ENCODE peak calls at places on chromosome 3, in four cellular contexts. W, D, I and K are unnamed samples.
A peak's percentile ranks its signal among the peaks of the same experiment; 100 is the strongest.

GRCh38 chr3:36548712-36549111 is 168.4 kb downstream of the STAC start:
- DNase-seq in W (no peak), D (no peak), I (no peak), K (no peak)

GRCh38 chr3:25150199-25150598 is 277.9 kb upstream of the RARB start:
- DNase-seq in W (no peak), D (no peak), I (no peak), K (no peak)

GRCh38 chr3:171385086-171385485 is 75.1 kb downstream of the TNIK start:
- DNase-seq in W (no peak), D (no peak), I (no peak), K (no peak)

GRCh38 chr3:67296039-67296892 is 298.2 kb downstream of the KBTBD8 start:
- DNase-seq in W (no peak), D (no peak), I (no peak), K (no peak)

GRCh38 chr3:182626484-182627467 is 166.5 kb upstream of the ATP11B start:
- DNase-seq in W (no peak), D (no peak), I (no peak), K (no peak)

GRCh38 chr3:34155108-34155507 is 356.7 kb downstream of the PDCD6IP start:
- DNase-seq in W (no peak), D (no peak), I (no peak), K (no peak)

GRCh38 chr3:36907911-36908646 is 36.8 kb downstream of the TRANK1 start:
- DNase-seq in W (peak; percentile 25), D (no peak), I (peak; percentile 22), K (peak; percentile 41)

GRCh38 chr3:113275876-113276580 is 64.7 kb downstream of the BOC start:
- DNase-seq in W (peak; percentile 46), D (peak; percentile 32), I (peak; percentile 53), K (peak; percentile 44)

GRCh38 chr3:113264249-113264648 is 52.9 kb downstream of the BOC start:
- DNase-seq in W (peak; percentile 43), D (no peak), I (no peak), K (no peak)

GRCh38 chr3:98592345-98592935 is 971 bp downstream of the CPOX start:
- DNase-seq in W (no peak), D (no peak), I (no peak), K (no peak)

GRCh38 chr3:30333903-30334302 is 272.5 kb upstream of the TGFBR2 start:
- DNase-seq in W (no peak), D (no peak), I (no peak), K (no peak)

GRCh38 chr3:4107430-4107829 is 195.7 kb upstream of the SETMAR start:
- DNase-seq in W (no peak), D (no peak), I (no peak), K (no peak)

GRCh38 chr3:141485578-141486415 is 1.0 kb upstream of the RASA2 start:
- DNase-seq in W (no peak), D (no peak), I (no peak), K (no peak)

GRCh38 chr3:112013058-112013783 is 14.5 kb downstream of the TAGLN3 start:
- DNase-seq in W (peak; percentile 64), D (peak; percentile 21), I (peak; percentile 51), K (peak; percentile 57)

GRCh38 chr3:43062556-43063040 is 43.3 kb downstream of the POMGNT2 start:
- DNase-seq in W (no peak), D (no peak), I (no peak), K (no peak)

GRCh38 chr3:39415983-39416382 is 9.5 kb downstream of the RPSA start:
- DNase-seq in W (no peak), D (no peak), I (no peak), K (no peak)

GRCh38 chr3:185558395-185558794 is 6.0 kb upstream of the LIPH start:
- DNase-seq in W (peak; percentile 73), D (no peak), I (no peak), K (no peak)

GRCh38 chr3:55481067-55481917 is 5.8 kb downstream of the WNT5A start:
- DNase-seq in W (peak; percentile 41), D (no peak), I (peak; percentile 39), K (peak; percentile 15)

GRCh38 chr3:100155105-100155504 is 40.8 kb upstream of the FILIP1L start:
- DNase-seq in W (no peak), D (no peak), I (no peak), K (no peak)

GRCh38 chr3:196969001-196969659 is 497 bp upstream of the PIGZ start:
- DNase-seq in W (no peak), D (no peak), I (peak; percentile 40), K (peak; percentile 32)

GRCh38 chr3:54196330-54196975 is 74.1 kb downstream of the CACNA2D3 start:
- DNase-seq in W (no peak), D (no peak), I (no peak), K (no peak)

GRCh38 chr3:79063629-79064028 is 704.2 kb downstream of the ROBO1 start:
- DNase-seq in W (no peak), D (no peak), I (no peak), K (no peak)

GRCh38 chr3:106514431-106514830 is 645.6 kb upstream of the CBLB start:
- DNase-seq in W (no peak), D (no peak), I (no peak), K (no peak)

GRCh38 chr3:132445812-132446211 is 28.5 kb downstream of the DNAJC13 start:
- DNase-seq in W (no peak), D (no peak), I (no peak), K (no peak)

GRCh38 chr3:14546041-14546440 is 5.9 kb upstream of the GRIP2 start:
- DNase-seq in W (no peak), D (no peak), I (no peak), K (no peak)

GRCh38 chr3:191141728-191142127 is 57.3 kb upstream of the OSTN start:
- DNase-seq in W (no peak), D (no peak), I (no peak), K (no peak)

GRCh38 chr3:126156468-126156867 is 23.9 kb downstream of the ALDH1L1 start:
- DNase-seq in W (no peak), D (no peak), I (no peak), K (no peak)

GRCh38 chr3:113847664-113848461 is 9.3 kb downstream of the GRAMD1C start:
- DNase-seq in W (no peak), D (no peak), I (no peak), K (no peak)

GRCh38 chr3:189790658-189791057 is 159.5 kb downstream of the TP63 start:
- DNase-seq in W (no peak), D (no peak), I (no peak), K (no peak)

GRCh38 chr3:189787622-189788021 is 156.4 kb downstream of the TP63 start:
- DNase-seq in W (no peak), D (no peak), I (no peak), K (no peak)

GRCh38 chr3:189789432-189789831 is 158.2 kb downstream of the TP63 start:
- DNase-seq in W (no peak), D (no peak), I (no peak), K (no peak)

GRCh38 chr3:189787191-189787590 is 156.0 kb downstream of the TP63 start:
- DNase-seq in W (no peak), D (no peak), I (no peak), K (no peak)

DNA sequence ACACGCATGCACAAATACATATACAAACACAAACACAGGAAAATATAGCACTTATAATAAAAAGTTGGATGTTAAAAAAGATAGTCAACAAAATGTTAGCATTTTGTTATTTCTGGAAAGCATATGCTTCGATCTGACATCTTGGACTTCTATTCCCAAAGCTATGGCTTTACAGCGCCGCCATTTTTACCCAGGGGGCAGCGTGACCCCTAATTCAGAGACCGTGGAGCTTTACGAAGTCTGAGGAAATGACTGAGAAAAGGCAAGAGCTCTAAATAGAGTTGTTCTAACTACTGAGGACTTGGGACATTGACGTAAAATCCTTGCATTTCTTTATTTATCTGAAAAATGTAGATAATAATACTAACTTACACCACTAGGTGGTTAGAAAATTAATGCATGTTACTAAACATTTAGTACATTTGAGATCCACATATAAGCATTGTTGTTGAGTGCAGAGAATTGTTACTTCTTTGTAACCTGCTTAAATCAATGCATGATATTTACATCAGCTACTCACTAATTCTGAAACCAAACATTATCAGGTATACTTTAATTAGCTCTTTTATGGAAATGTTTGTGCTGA is 155.4 kb downstream of the TP63 start:
- DNase-seq in W (no peak), D (no peak), I (no peak), K (no peak)
- TF ChIP-seq CTCF in W (no peak), D (no peak), I (no peak), K (no peak)

DNA sequence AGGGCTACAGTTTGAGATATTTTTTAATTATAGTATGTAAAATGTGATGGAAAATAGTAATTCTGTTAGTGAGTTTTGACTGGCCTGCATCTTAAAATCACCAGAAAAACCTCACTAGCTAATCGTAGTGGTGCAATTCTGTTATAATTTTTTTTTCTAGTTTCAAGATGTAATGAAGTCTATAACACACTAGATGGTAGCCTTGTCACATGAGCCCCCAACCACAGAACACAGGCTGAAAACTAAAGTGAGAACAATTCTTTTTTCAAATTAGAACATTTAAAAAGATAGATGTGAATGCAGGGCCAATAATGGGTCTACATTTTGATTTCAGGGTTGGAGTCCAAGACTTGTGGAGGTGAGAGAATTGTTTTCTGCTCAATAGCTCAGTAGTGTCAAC is 83.3 kb upstream of the KCNH8 start:
- DNase-seq in W (no peak), D (no peak), I (no peak), K (no peak)
- TF ChIP-seq CTCF in W (no peak), D (no peak), I (peak; percentile 27), K (peak; percentile 41)

DNA sequence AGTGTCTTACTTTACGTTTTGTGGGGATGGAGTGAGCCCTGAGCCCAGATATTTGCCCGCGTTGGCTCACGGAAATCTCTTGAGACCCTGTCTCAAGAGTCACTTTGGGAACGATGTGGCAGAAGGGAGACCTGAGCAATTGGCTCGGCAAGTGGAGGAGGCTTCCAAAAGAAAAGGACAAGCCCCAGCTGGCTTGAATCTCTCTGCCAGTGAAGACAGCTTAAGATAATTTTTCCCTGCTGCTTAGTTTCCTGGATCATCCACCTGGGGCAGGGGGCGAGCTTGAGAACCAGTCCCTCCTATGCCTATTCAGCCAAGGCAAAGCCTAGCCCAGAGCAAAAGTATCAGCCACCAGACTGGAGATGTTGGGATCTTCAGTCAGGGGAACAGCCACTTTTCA is 708 bp downstream of the SEC22A start:
- DNase-seq in W (peak; percentile 13), D (no peak), I (no peak), K (no peak)
- TF ChIP-seq CTCF in W (no peak), D (no peak), I (no peak), K (no peak)

GRCh38 chr3:151086484-151087456 is 1.3 kb downstream of the MED12L start:
- DNase-seq in W (peak; percentile 74), D (peak; percentile 42), I (peak; percentile 71), K (peak; percentile 65)
- TF ChIP-seq CTCF in W (no peak), D (no peak), I (peak; percentile 41), K (peak; percentile 58)

GRCh38 chr3:72245183-72245811 is 460.3 kb upstream of the PROK2 start:
- DNase-seq in W (peak; percentile 83), D (no peak), I (peak; percentile 60), K (peak; percentile 71)
- TF ChIP-seq CTCF in W (no peak), D (no peak), I (no peak), K (peak; percentile 13)